ENCODE peak calls at places on chromosomes 5 and 9, in seven cellular contexts. One of them, this sample, is unnamed.

GRCh38 chr5:68711311-68712200 is 382.3 kb upstream of the SLC30A5 start:
- DNase-seq in lower lobe of right lung: no peak
- DNase-seq in Peyer's patch: no peak
- DNase-seq in astrocyte of the cerebellum: no peak
- DNase-seq in H9: no peak
- DNase-seq in HFF-Myc: no peak
- DNase-seq in hepatocyte: peak; percentile 16
- DNase-seq in this sample: no peak

GRCh38 chr9:33489070-33489469 is 15.3 kb upstream of the NOL6 start:
- DNase-seq in hepatocyte: no peak
- DNase-seq in H9: no peak
- DNase-seq in HFF-Myc: no peak
- DNase-seq in astrocyte of the cerebellum: peak; percentile 36
- DNase-seq in Peyer's patch: no peak
- DNase-seq in lower lobe of right lung: no peak
- DNase-seq in this sample: no peak

GRCh38 chr9:4662989-4663792 is 1.1 kb downstream of the PLPP6 start:
- DNase-seq in HFF-Myc: no peak
- DNase-seq in hepatocyte: peak; percentile 51
- DNase-seq in Peyer's patch: no peak
- DNase-seq in lower lobe of right lung: no peak
- DNase-seq in H9: no peak
- DNase-seq in astrocyte of the cerebellum: no peak
- DNase-seq in this sample: no peak

GRCh38 chr5:54440456-54440893 is 15.0 kb upstream of the HSPB3 start:
- DNase-seq in hepatocyte: no peak
- DNase-seq in HFF-Myc: no peak
- DNase-seq in Peyer's patch: no peak
- DNase-seq in lower lobe of right lung: no peak
- DNase-seq in H9: no peak
- DNase-seq in astrocyte of the cerebellum: no peak
- DNase-seq in this sample: no peak

GRCh38 chr5:107230367-107230766 is 440.4 kb downstream of the EFNA5 start:
- DNase-seq in lower lobe of right lung: no peak
- DNase-seq in hepatocyte: no peak
- DNase-seq in astrocyte of the cerebellum: no peak
- DNase-seq in Peyer's patch: no peak
- DNase-seq in H9: no peak
- DNase-seq in HFF-Myc: no peak
- DNase-seq in this sample: no peak

GRCh38 chr5:35213608-35214007 is 16.7 kb downstream of the PRLR start:
- DNase-seq in hepatocyte: no peak
- DNase-seq in HFF-Myc: no peak
- DNase-seq in H9: no peak
- DNase-seq in Peyer's patch: no peak
- DNase-seq in lower lobe of right lung: no peak
- DNase-seq in astrocyte of the cerebellum: no peak
- DNase-seq in this sample: no peak

GRCh38 chr5:127056896-127057295 is 16.4 kb downstream of the C5orf63 start:
- DNase-seq in lower lobe of right lung: no peak
- DNase-seq in hepatocyte: no peak
- DNase-seq in HFF-Myc: no peak
- DNase-seq in H9: no peak
- DNase-seq in Peyer's patch: no peak
- DNase-seq in astrocyte of the cerebellum: no peak
- DNase-seq in this sample: no peak

GRCh38 chr9:134218230-134218629 is 53.9 kb upstream of the RNU6ATAC start:
- DNase-seq in astrocyte of the cerebellum: no peak
- DNase-seq in H9: no peak
- DNase-seq in Peyer's patch: no peak
- DNase-seq in lower lobe of right lung: no peak
- DNase-seq in HFF-Myc: no peak
- DNase-seq in hepatocyte: no peak
- DNase-seq in this sample: no peak

GRCh38 chr9:114906922-114907571 is 23.3 kb downstream of the TNFSF8 start:
- DNase-seq in H9: peak; percentile 87
- DNase-seq in HFF-Myc: no peak
- DNase-seq in astrocyte of the cerebellum: peak; percentile 37
- DNase-seq in Peyer's patch: no peak
- DNase-seq in lower lobe of right lung: no peak
- DNase-seq in hepatocyte: peak; percentile 72
- DNase-seq in this sample: no peak

GRCh38 chr9:113186241-113186755 is 34.8 kb downstream of the FKBP15 start:
- DNase-seq in astrocyte of the cerebellum: no peak
- DNase-seq in H9: no peak
- DNase-seq in Peyer's patch: no peak
- DNase-seq in hepatocyte: no peak
- DNase-seq in lower lobe of right lung: no peak
- DNase-seq in HFF-Myc: no peak
- DNase-seq in this sample: no peak

GRCh38 chr9:129834489-129835127 is 467 bp downstream of the C9orf78 start:
- DNase-seq in HFF-Myc: no peak
- DNase-seq in astrocyte of the cerebellum: no peak
- DNase-seq in Peyer's patch: no peak
- DNase-seq in lower lobe of right lung: no peak
- DNase-seq in H9: no peak
- DNase-seq in hepatocyte: peak; percentile 23
- DNase-seq in this sample: no peak

GRCh38 chr9:123925161-123925560 is 4.8 kb downstream of the DENND1A start:
- DNase-seq in HFF-Myc: no peak
- DNase-seq in astrocyte of the cerebellum: no peak
- DNase-seq in hepatocyte: no peak
- DNase-seq in Peyer's patch: no peak
- DNase-seq in H9: peak; percentile 56
- DNase-seq in lower lobe of right lung: no peak
- DNase-seq in this sample: no peak

GRCh38 chr9:77498891-77499290 is 149.2 kb downstream of the GNA14 start:
- DNase-seq in lower lobe of right lung: no peak
- DNase-seq in Peyer's patch: no peak
- DNase-seq in astrocyte of the cerebellum: no peak
- DNase-seq in HFF-Myc: no peak
- DNase-seq in hepatocyte: no peak
- DNase-seq in H9: no peak
- DNase-seq in this sample: no peak

GRCh38 chr9:111095423-111095822 is 57.2 kb upstream of the LPAR1 start:
- DNase-seq in H9: no peak
- DNase-seq in lower lobe of right lung: no peak
- DNase-seq in HFF-Myc: no peak
- DNase-seq in hepatocyte: peak; percentile 7
- DNase-seq in Peyer's patch: no peak
- DNase-seq in astrocyte of the cerebellum: no peak
- DNase-seq in this sample: no peak

GRCh38 chr5:32444946-32445758 is 612 bp upstream of the ZFR start:
- DNase-seq in HFF-Myc: no peak
- DNase-seq in Peyer's patch: no peak
- DNase-seq in H9: no peak
- DNase-seq in astrocyte of the cerebellum: no peak
- DNase-seq in lower lobe of right lung: no peak
- DNase-seq in hepatocyte: no peak
- DNase-seq in this sample: no peak

DNA sequence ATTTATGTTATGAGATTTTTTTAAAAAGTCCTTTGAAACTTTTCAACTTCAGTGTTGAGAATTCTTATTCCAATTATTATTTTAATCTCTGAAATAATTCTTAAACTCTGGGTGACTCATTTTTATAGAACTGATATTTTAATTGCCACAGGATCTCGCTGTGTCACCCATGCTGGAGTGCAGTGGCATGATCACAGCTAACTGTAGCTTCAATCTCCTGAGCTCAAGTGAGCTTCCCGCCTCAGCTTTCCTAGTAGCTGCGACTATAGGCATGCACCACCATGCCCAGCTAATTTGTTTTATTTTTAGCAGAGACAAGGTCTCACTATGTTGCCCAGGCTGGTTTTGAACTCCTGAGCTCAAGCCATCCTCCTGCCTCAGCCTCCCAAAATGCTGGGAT is 41.0 kb downstream of the DIMT1 start:
- DNase-seq in lower lobe of right lung: no peak
- DNase-seq in hepatocyte: no peak
- DNase-seq in Peyer's patch: no peak
- DNase-seq in HFF-Myc: no peak
- DNase-seq in H9: no peak
- DNase-seq in astrocyte of the cerebellum: no peak
- DNase-seq in this sample: no peak
- TF ChIP-seq CTCF in lower lobe of right lung: no peak
- TF ChIP-seq CTCF in hepatocyte: no peak
- TF ChIP-seq CTCF in Peyer's patch: no peak
- TF ChIP-seq CTCF in HFF-Myc: no peak
- TF ChIP-seq CTCF in H9: no peak
- TF ChIP-seq CTCF in astrocyte of the cerebellum: no peak
- TF ChIP-seq CTCF in this sample: no peak

GRCh38 chr5:131393498-131393968 is 129.7 kb downstream of the CDC42SE2 start:
- DNase-seq in astrocyte of the cerebellum: no peak
- DNase-seq in hepatocyte: no peak
- DNase-seq in HFF-Myc: no peak
- DNase-seq in H9: no peak
- DNase-seq in Peyer's patch: no peak
- DNase-seq in lower lobe of right lung: no peak
- DNase-seq in this sample: no peak

GRCh38 chr5:131396015-131396414 is 132.2 kb downstream of the CDC42SE2 start:
- DNase-seq in H9: no peak
- DNase-seq in astrocyte of the cerebellum: no peak
- DNase-seq in lower lobe of right lung: no peak
- DNase-seq in HFF-Myc: no peak
- DNase-seq in Peyer's patch: no peak
- DNase-seq in hepatocyte: no peak
- DNase-seq in this sample: no peak

GRCh38 chr5:131396882-131397281 is 133.0 kb downstream of the CDC42SE2 start:
- DNase-seq in Peyer's patch: no peak
- DNase-seq in HFF-Myc: no peak
- DNase-seq in hepatocyte: no peak
- DNase-seq in astrocyte of the cerebellum: no peak
- DNase-seq in lower lobe of right lung: no peak
- DNase-seq in H9: no peak
- DNase-seq in this sample: no peak

GRCh38 chr5:131392461-131393095 is 128.7 kb downstream of the CDC42SE2 start:
- DNase-seq in hepatocyte: no peak
- DNase-seq in HFF-Myc: no peak
- DNase-seq in H9: no peak
- DNase-seq in lower lobe of right lung: no peak
- DNase-seq in Peyer's patch: no peak
- DNase-seq in astrocyte of the cerebellum: no peak
- DNase-seq in this sample: no peak

GRCh38 chr5:131394128-131394527 is 130.3 kb downstream of the CDC42SE2 start:
- DNase-seq in HFF-Myc: no peak
- DNase-seq in Peyer's patch: no peak
- DNase-seq in astrocyte of the cerebellum: no peak
- DNase-seq in H9: no peak
- DNase-seq in hepatocyte: peak; percentile 32
- DNase-seq in lower lobe of right lung: no peak
- DNase-seq in this sample: no peak
- TF ChIP-seq CTCF in HFF-Myc: no peak
- TF ChIP-seq CTCF in Peyer's patch: no peak
- TF ChIP-seq CTCF in astrocyte of the cerebellum: no peak
- TF ChIP-seq CTCF in H9: no peak
- TF ChIP-seq CTCF in hepatocyte: no peak
- TF ChIP-seq CTCF in lower lobe of right lung: no peak
- TF ChIP-seq CTCF in this sample: no peak

GRCh38 chr9:126114409-126114760 is 212.2 kb upstream of the MVB12B start:
- DNase-seq in Peyer's patch: no peak
- DNase-seq in H9: peak; percentile 8
- DNase-seq in hepatocyte: no peak
- DNase-seq in HFF-Myc: no peak
- DNase-seq in lower lobe of right lung: no peak
- DNase-seq in astrocyte of the cerebellum: no peak
- DNase-seq in this sample: no peak

GRCh38 chr9:126111556-126111955 is 215.1 kb upstream of the MVB12B start:
- DNase-seq in astrocyte of the cerebellum: no peak
- DNase-seq in HFF-Myc: no peak
- DNase-seq in hepatocyte: no peak
- DNase-seq in Peyer's patch: no peak
- DNase-seq in H9: no peak
- DNase-seq in lower lobe of right lung: no peak
- DNase-seq in this sample: no peak

GRCh38 chr9:126113756-126114408 is 212.7 kb upstream of the MVB12B start:
- DNase-seq in lower lobe of right lung: no peak
- DNase-seq in astrocyte of the cerebellum: no peak
- DNase-seq in hepatocyte: no peak
- DNase-seq in H9: peak; percentile 11
- DNase-seq in Peyer's patch: no peak
- DNase-seq in HFF-Myc: no peak
- DNase-seq in this sample: no peak

GRCh38 chr9:126113176-126113575 is 213.5 kb upstream of the MVB12B start:
- DNase-seq in astrocyte of the cerebellum: no peak
- DNase-seq in H9: peak; percentile 6
- DNase-seq in lower lobe of right lung: no peak
- DNase-seq in HFF-Myc: no peak
- DNase-seq in Peyer's patch: no peak
- DNase-seq in hepatocyte: no peak
- DNase-seq in this sample: no peak

DNA sequence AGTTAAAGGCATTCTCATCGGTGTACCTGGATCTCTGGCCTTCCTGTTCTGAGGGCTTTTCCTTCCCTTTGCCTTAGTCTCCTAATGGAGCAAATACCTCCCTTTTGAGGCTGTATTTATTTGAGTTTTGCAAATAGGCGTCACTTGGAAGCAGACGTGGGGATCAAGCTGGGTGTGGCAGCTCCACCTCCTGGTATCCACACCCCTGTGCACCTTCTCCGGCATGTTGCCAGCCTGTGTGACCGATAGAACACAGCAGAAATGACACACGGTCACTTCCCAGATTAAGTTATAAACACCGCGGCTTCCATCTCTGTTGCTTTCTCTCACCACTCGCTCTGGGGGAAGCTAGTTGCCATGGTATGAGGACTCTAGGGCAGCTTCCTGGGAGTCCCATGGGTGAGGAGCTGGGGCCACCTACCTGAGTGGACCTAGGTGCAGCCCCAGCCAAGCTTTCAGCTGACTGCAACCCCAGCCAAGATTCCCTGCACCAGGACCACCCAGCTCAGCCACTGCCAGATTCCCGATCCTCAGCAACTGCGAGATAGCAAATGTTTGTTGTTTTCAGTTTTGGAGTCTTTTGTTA is 214.4 kb upstream of the MVB12B start:
- DNase-seq in H9: peak; percentile 26
- DNase-seq in astrocyte of the cerebellum: no peak
- DNase-seq in HFF-Myc: no peak
- DNase-seq in Peyer's patch: no peak
- DNase-seq in lower lobe of right lung: no peak
- DNase-seq in hepatocyte: no peak
- DNase-seq in this sample: no peak
- TF ChIP-seq CTCF in H9: no peak
- TF ChIP-seq CTCF in astrocyte of the cerebellum: no peak
- TF ChIP-seq CTCF in HFF-Myc: no peak
- TF ChIP-seq CTCF in Peyer's patch: no peak
- TF ChIP-seq CTCF in lower lobe of right lung: no peak
- TF ChIP-seq CTCF in hepatocyte: no peak
- TF ChIP-seq CTCF in this sample: no peak

DNA sequence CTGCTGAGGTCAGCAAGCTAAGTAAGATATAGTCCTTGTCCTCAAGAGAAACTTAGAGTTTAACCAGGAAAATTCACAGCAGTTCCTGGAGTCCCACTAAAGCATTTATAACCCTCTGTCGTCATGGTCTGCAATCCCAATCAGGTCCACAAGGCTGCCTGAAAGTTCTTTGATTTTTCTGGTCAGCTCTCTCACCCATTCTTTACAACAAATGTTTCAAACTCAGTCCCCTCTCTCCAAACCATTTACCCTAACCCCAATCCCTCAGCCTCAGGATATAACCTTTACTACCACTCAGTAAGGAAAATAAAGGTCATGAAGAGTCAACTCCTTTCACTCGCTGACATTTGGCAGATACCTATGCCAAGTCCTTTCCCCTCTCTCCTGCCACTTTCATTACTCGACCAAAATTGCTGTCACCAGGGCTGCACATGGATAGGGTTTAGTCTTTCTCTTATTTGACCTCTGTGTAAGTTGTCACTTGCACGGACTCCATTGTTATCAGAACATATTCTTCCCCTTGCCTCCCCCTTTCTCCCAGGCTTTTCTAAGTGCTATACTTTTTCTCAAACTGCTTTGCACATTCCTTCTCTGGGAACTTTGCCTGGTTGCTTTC is 936.6 kb downstream of the NR2F1-AS1 start:
- DNase-seq in lower lobe of right lung: no peak
- DNase-seq in astrocyte of the cerebellum: no peak
- DNase-seq in hepatocyte: peak; percentile 17
- DNase-seq in H9: no peak
- DNase-seq in HFF-Myc: no peak
- DNase-seq in Peyer's patch: no peak
- DNase-seq in this sample: no peak
- TF ChIP-seq CTCF in lower lobe of right lung: no peak
- TF ChIP-seq CTCF in astrocyte of the cerebellum: no peak
- TF ChIP-seq CTCF in hepatocyte: no peak
- TF ChIP-seq CTCF in H9: peak; percentile 51
- TF ChIP-seq CTCF in HFF-Myc: no peak
- TF ChIP-seq CTCF in Peyer's patch: no peak
- TF ChIP-seq CTCF in this sample: no peak

This sample was measured in activated B cell treated with CpG ODN at 0.5 μM for 24 hours.